ENCODE peak calls at places on chromosome 19, in six cellular contexts. R is stomach, B is fibroblast of lung, E is heart right ventricle, Q is lower leg skin, S is adrenal gland. I is an unnamed sample.

GRCh38 chr19:48329167-48329891 is 4.0 kb downstream of the EMP3 start:
- DNase-seq in R (no peak), B (peak; percentile 47), E (no peak), Q (no peak), S (peak; percentile 44), I (peak; percentile 28)

GRCh38 chr19:54302252-54302651 is 10.7 kb downstream of the LILRA5 start:
- DNase-seq in R (no peak), B (no peak), E (no peak), Q (peak; percentile 63), S (no peak), I (no peak)

GRCh38 chr19:31423896-31424295 is 74.7 kb upstream of the TSHZ3 start:
- DNase-seq in R (no peak), B (no peak), E (no peak), Q (no peak), S (no peak), I (no peak)

GRCh38 chr19:14033946-14034345 is 2.4 kb downstream of the IL27RA start:
- DNase-seq in R (no peak), B (no peak), E (no peak), Q (no peak), S (no peak), I (no peak)

GRCh38 chr19:3868770-3869456 is at the start of gene ZFR2:
- DNase-seq in R (no peak), B (no peak), E (no peak), Q (no peak), S (no peak), I (no peak)

GRCh38 chr19:15050639-15051038 is 1.4 kb downstream of the CASP14 start:
- DNase-seq in R (no peak), B (no peak), E (no peak), Q (no peak), S (no peak), I (no peak)

GRCh38 chr19:46621191-46622117 is 3.4 kb downstream of the PTGIR start:
- DNase-seq in R (no peak), B (no peak), E (no peak), Q (no peak), S (no peak), I (no peak)

GRCh38 chr19:3658004-3658822 is 31.6 kb upstream of the CACTIN start:
- DNase-seq in R (peak; percentile 88), B (no peak), E (peak; percentile 54), Q (no peak), S (no peak), I (peak; percentile 85)

GRCh38 chr19:45824531-45825262 is 9.6 kb upstream of the RSPH6A start:
- DNase-seq in R (no peak), B (no peak), E (no peak), Q (no peak), S (no peak), I (no peak)

GRCh38 chr19:6481541-6482342 is at the start of gene DENND1C:
- DNase-seq in R (peak; percentile 52), B (no peak), E (peak; percentile 31), Q (no peak), S (peak; percentile 59), I (peak; percentile 41)

DNA sequence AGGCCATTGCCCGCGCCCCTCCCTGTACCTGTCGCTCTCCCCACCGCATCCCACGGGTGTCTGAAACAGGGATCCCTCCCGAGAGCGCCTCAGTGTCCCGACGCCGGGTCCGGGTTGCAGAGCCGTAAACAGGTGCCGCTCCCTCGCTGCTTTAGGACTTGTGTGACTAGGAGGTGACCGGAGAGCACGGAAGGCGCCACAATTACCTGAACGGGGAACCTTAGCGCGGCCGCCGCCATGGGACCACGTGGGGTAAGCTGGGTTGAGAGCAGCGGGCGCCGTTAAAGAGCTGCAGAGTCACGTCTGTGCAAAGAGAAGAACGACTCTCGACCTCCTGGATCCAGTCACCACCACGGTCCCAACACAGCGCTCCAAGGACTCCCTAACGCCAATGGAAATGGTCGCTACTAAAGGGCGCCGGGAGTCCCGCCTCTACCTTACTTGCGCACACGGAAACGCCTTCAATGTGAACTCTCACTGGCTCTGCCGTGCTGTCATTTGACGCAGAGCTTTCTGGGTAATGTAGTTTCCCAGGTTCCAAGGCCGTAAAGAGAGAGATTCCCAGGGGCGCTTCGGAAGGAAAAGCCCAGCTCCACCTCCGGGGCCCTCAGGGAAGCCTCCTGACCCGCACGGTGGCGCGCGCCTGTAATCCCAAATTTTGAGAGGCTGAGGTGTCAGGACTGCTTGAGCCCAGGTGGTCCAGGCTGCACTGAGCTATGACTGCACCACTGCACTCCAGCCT is at the start of gene ZNF552:
- DNase-seq in R (peak; percentile 92), B (peak; percentile 92), E (peak; percentile 78), Q (peak; percentile 95), S (peak; percentile 94), I (peak; percentile 95)
- H3K4me3 ChIP-seq in R (peak within 1 kb of the TSS; percentile 83), B (peak within 1 kb of the TSS; percentile 79), E (peak within 1 kb of the TSS; percentile 57), Q (peak within 1 kb of the TSS; percentile 93), S (peak within 1 kb of the TSS; percentile 90), I (peak within 1 kb of the TSS; percentile 79)

GRCh38 chr19:30254214-30254613 is 118.0 kb upstream of the ZNF536 start:
- DNase-seq in R (no peak), B (no peak), E (no peak), Q (no peak), S (no peak), I (no peak)
- TF ChIP-seq CTCF in R (no peak), B (no peak), E (no peak), Q (no peak), S (no peak), I (no peak)

GRCh38 chr19:36574762-36575161 is 1.7 kb upstream of the ZNF529 start:
- DNase-seq in R (no peak), B (peak; percentile 23), E (no peak), Q (no peak), S (no peak), I (no peak)

GRCh38 chr19:36577271-36577996 is 4.3 kb upstream of the ZNF529 start:
- DNase-seq in R (no peak), B (no peak), E (no peak), Q (no peak), S (no peak), I (no peak)

GRCh38 chr19:36572593-36573019 is 486 bp downstream of the ZNF529 start:
- DNase-seq in R (no peak), B (no peak), E (no peak), Q (no peak), S (no peak), I (no peak)

GRCh38 chr19:36573020-36573947 is at the start of gene ZNF529:
- DNase-seq in R (peak; percentile 90), B (peak; percentile 91), E (peak; percentile 82), Q (peak; percentile 97), S (peak; percentile 94), I (peak; percentile 86)

GRCh38 chr19:36573948-36574726 is 1.0 kb upstream of the ZNF529 start:
- DNase-seq in R (peak; percentile 26), B (peak; percentile 28), E (no peak), Q (no peak), S (peak; percentile 39), I (peak; percentile 51)
- H3K4me3 ChIP-seq in R (peak overlapping the region; percentile 61), B (peak overlapping the region; percentile 93), E (peak overlapping the region; percentile 89), Q (peak overlapping the region; percentile 94), S (peak overlapping the region; percentile 86), I (peak overlapping the region; percentile 52)

DNA sequence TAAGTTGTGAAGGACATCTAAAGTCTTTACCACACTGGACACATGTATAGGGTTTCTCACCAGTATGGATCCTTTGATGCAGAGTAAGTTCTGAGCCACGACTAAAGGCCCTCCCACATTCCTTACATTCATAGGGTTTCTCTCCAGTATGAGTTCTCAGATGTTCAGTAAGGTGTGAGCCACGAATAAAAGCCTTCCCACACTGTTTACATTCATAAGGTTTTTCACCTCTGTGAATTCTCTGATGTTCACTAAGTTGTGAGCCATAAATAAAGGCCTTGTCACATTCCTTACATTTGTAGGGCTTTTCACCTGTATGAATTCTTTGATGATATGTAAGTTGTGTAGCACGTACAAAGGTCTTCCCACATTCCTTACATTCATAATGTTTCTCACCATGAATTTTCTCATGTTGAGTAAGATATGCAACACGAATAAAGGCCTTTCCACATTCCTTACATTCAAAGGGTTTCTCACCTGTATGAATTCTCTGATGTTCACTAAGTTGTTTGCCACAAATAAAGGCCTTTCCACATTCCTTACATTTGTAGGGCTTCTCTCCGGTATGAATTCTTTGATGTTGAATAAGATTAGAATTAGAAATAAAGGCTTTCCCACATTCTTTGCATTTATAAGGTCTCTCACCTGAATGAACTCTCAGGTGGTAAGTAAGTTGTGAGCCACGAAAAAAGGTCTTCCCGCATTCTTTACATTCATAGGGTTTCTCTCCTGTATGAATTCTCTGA is 29.8 kb downstream of the ZNF571 start:
- DNase-seq in R (no peak), B (peak; percentile 2), E (no peak), Q (no peak), S (no peak), I (no peak)
- TF ChIP-seq CTCF in R (no peak), B (no peak), E (no peak), Q (no peak), S (no peak), I (no peak)

GRCh38 chr19:40589723-40590429 is 11.3 kb upstream of the LTBP4 start:
- DNase-seq in R (no peak), B (no peak), E (no peak), Q (no peak), S (no peak), I (no peak)

GRCh38 chr19:40586611-40587010 is 9.9 kb downstream of the SHKBP1 start:
- DNase-seq in R (no peak), B (no peak), E (no peak), Q (no peak), S (no peak), I (no peak)

GRCh38 chr19:40590464-40591265 is 10.5 kb upstream of the LTBP4 start:
- DNase-seq in R (no peak), B (no peak), E (no peak), Q (no peak), S (no peak), I (no peak)

GRCh38 chr19:40588110-40588854 is 11.6 kb downstream of the SHKBP1 start:
- DNase-seq in R (no peak), B (peak; percentile 47), E (no peak), Q (no peak), S (no peak), I (no peak)

GRCh38 chr19:40588926-40589569 is 12.1 kb upstream of the LTBP4 start:
- DNase-seq in R (no peak), B (no peak), E (no peak), Q (no peak), S (no peak), I (no peak)
- H3K4me3 ChIP-seq in R (no peak overlapping the region), B (no peak overlapping the region), E (no peak overlapping the region), Q (no peak overlapping the region), S (no peak overlapping the region), I (no peak overlapping the region)

GRCh38 chr19:57276430-57276829 is 3.9 kb upstream of the ZNF460 start:
- DNase-seq in R (no peak), B (no peak), E (no peak), Q (no peak), S (no peak), I (no peak)

GRCh38 chr19:57279418-57280164 is 694 bp upstream of the ZNF460 start:
- DNase-seq in R (peak; percentile 88), B (peak; percentile 98), E (peak; percentile 86), Q (peak; percentile 97), S (peak; percentile 96), I (peak; percentile 91)

GRCh38 chr19:57280913-57281425 is 684 bp downstream of the ZNF460 start:
- DNase-seq in R (no peak), B (peak; percentile 9), E (no peak), Q (no peak), S (peak; percentile 26), I (no peak)

GRCh38 chr19:57282011-57282636 is 1.8 kb downstream of the ZNF460 start:
- DNase-seq in R (no peak), B (no peak), E (no peak), Q (no peak), S (no peak), I (no peak)

GRCh38 chr19:57280165-57280912 is at the start of gene ZNF460:
- DNase-seq in R (peak; percentile 96), B (peak; percentile 98), E (peak; percentile 97), Q (peak; percentile 99), S (peak; percentile 97), I (peak; percentile 98)
- TF ChIP-seq CTCF in R (no peak), B (no peak), E (peak; percentile 17), Q (no peak), S (no peak), I (no peak)

GRCh38 chr19:12526542-12526941 is 24.7 kb downstream of the ZNF564 start:
- DNase-seq in R (no peak), B (no peak), E (no peak), Q (no peak), S (no peak), I (no peak)
- H3K4me3 ChIP-seq in R (no peak overlapping the region), B (no peak overlapping the region), E (no peak overlapping the region), Q (no peak overlapping the region), S (no peak overlapping the region), I (no peak overlapping the region)

I was measured in body of pancreas.